ENCODE peak calls at places on chromosomes 3 and 15, in nine cellular contexts. S is hepatocyte, I is IMR-90, E is breast epithelium, V is psoas muscle, J is AG04450, Z is mesendoderm, X is esophagus squamous epithelium, W is Peyer's patch. A is an unnamed sample.

GRCh38 chr15:69586721-69587120 is 134.1 kb downstream of the RPLP1 start:
- DNase-seq in S (no peak), I (no peak), E (no peak), V (no peak), J (no peak), Z (no peak), X (no peak), W (no peak), A (no peak)

GRCh38 chr15:43880406-43881184 is 53.8 kb downstream of the WDR76 start:
- DNase-seq in S (no peak), I (peak; percentile 34), E (no peak), V (no peak), J (no peak), Z (no peak), X (no peak), W (no peak), A (no peak)

GRCh38 chr3:126678691-126679317 is 23.9 kb upstream of the TXNRD3 start:
- DNase-seq in S (no peak), I (no peak), E (no peak), V (no peak), J (no peak), Z (no peak), X (no peak), W (peak; percentile 35), A (no peak)

GRCh38 chr15:65580287-65580686 is 30.6 kb downstream of the INTS14 start:
- DNase-seq in S (peak; percentile 31), I (peak; percentile 86), E (no peak), V (no peak), J (peak; percentile 29), Z (peak; percentile 26), X (no peak), W (no peak), A (no peak)

GRCh38 chr3:97967966-97968365 is 4.3 kb downstream of the RIOX2 start:
- DNase-seq in S (no peak), I (no peak), E (peak; percentile 63), V (no peak), J (no peak), Z (peak; percentile 16), X (no peak), W (no peak), A (no peak)

GRCh38 chr15:31401282-31401681 is 74.6 kb downstream of the KLF13 start:
- DNase-seq in S (no peak), I (no peak), E (no peak), V (no peak), J (no peak), Z (no peak), X (no peak), W (no peak), A (no peak)

GRCh38 chr3:21621396-21621695 is 129.7 kb downstream of the ZNF385D start:
- DNase-seq in S (peak; percentile 51), I (peak; percentile 22), E (no peak), V (no peak), J (peak; percentile 21), Z (peak; percentile 39), X (no peak), W (no peak), A (no peak)

GRCh38 chr15:70916531-70916930 is 23.9 kb downstream of the LRRC49 start:
- DNase-seq in S (no peak), I (no peak), E (no peak), V (no peak), J (no peak), Z (no peak), X (no peak), W (no peak), A (no peak)

GRCh38 chr3:72265250-72265649 is 480.3 kb upstream of the PROK2 start:
- DNase-seq in S (no peak), I (no peak), E (no peak), V (no peak), J (no peak), Z (peak; percentile 87), X (no peak), W (no peak), A (no peak)

GRCh38 chr3:13477946-13478345 is 2.2 kb upstream of the HDAC11 start:
- DNase-seq in S (no peak), I (no peak), E (no peak), V (no peak), J (no peak), Z (no peak), X (no peak), W (no peak), A (no peak)

GRCh38 chr3:12479919-12480425 is 4.3 kb upstream of the TSEN2 start:
- DNase-seq in S (peak; percentile 71), I (peak; percentile 55), E (no peak), V (no peak), J (no peak), Z (peak; percentile 69), X (no peak), W (no peak), A (peak; percentile 78)

GRCh38 chr3:27859821-27860220 is 137.7 kb upstream of the EOMES start:
- DNase-seq in S (no peak), I (no peak), E (no peak), V (no peak), J (no peak), Z (no peak), X (no peak), W (no peak), A (no peak)

GRCh38 chr15:78875107-78875914 is 2.6 kb downstream of the MORF4L1 start:
- DNase-seq in S (no peak), I (peak; percentile 7), E (no peak), V (no peak), J (no peak), Z (peak; percentile 27), X (no peak), W (no peak), A (no peak)
- H3K27ac ChIP-seq in S (peak overlapping the region; percentile 0), I (peak overlapping the region; percentile 28), E (peak overlapping the region; percentile 57), V (peak overlapping the region; percentile 99), J (no peak overlapping the region), Z (no peak overlapping the region), X (peak overlapping the region; percentile 98), W (peak overlapping the region; percentile 98), A (peak overlapping the region; percentile 100)

GRCh38 chr3:58064923-58065638 is 56.9 kb downstream of the FLNB start:
- DNase-seq in S (no peak), I (no peak), E (no peak), V (no peak), J (no peak), Z (no peak), X (no peak), W (no peak), A (no peak)
- H3K4me3 ChIP-seq in S (no peak overlapping the region), I (no peak overlapping the region), E (no peak overlapping the region), V (no peak overlapping the region), J (no peak overlapping the region), Z (no peak overlapping the region), X (no peak overlapping the region), W (no peak overlapping the region), A (no peak overlapping the region)

GRCh38 chr3:1093216-1093615 is 392 bp downstream of the CNTN6 start:
- DNase-seq in S (no peak), I (no peak), E (no peak), V (no peak), J (no peak), Z (no peak), X (no peak), W (no peak), A (no peak)
- H3K27ac ChIP-seq in S (no peak overlapping the region), I (no peak overlapping the region), E (no peak overlapping the region), V (no peak overlapping the region), J (no peak overlapping the region), Z (no peak overlapping the region), X (no peak overlapping the region), W (no peak overlapping the region), A (no peak overlapping the region)

DNA sequence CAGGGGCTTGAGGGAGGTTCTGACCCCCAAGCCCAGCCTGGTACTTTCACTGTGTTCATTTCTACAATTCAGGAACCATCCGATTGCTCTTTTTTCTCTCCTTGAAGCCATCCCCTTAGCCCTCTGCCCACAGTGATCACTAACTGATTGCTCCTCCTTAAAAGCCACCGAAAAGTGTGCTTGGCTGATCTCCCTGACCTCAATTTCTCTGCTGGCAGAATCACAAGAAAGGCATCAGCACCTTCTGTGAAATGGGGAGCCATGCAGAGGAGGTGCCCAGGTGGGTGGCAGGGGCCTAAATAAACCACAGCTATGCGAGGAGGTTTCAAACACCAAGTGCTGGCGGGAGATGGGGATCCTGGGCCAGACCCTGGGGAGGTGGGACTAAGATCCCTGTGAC is 56.2 kb downstream of the SRGAP3 start:
- DNase-seq in S (no peak), I (no peak), E (no peak), V (no peak), J (no peak), Z (no peak), X (no peak), W (no peak), A (no peak)
- H3K4me3 ChIP-seq in S (no peak overlapping the region), I (no peak overlapping the region), E (no peak overlapping the region), V (no peak overlapping the region), J (no peak overlapping the region), Z (no peak overlapping the region), X (no peak overlapping the region), W (no peak overlapping the region), A (no peak overlapping the region)

GRCh38 chr15:52337198-52337853 is 41.7 kb upstream of the MYO5C start:
- DNase-seq in S (no peak), I (peak; percentile 77), E (no peak), V (no peak), J (no peak), Z (peak; percentile 57), X (no peak), W (no peak), A (no peak)
- H3K27ac ChIP-seq in S (no peak overlapping the region), I (no peak overlapping the region), E (no peak overlapping the region), V (peak overlapping the region; percentile 44), J (no peak overlapping the region), Z (no peak overlapping the region), X (no peak overlapping the region), W (no peak overlapping the region), A (no peak overlapping the region)

GRCh38 chr15:41483519-41483918 is 10.2 kb upstream of the ITPKA start:
- DNase-seq in S (no peak), I (no peak), E (no peak), V (no peak), J (no peak), Z (no peak), X (no peak), W (no peak), A (no peak)

GRCh38 chr15:41482070-41482469 is 11.6 kb upstream of the ITPKA start:
- DNase-seq in S (no peak), I (no peak), E (no peak), V (no peak), J (no peak), Z (no peak), X (no peak), W (no peak), A (peak; percentile 29)

GRCh38 chr15:41485226-41485625 is 8.4 kb upstream of the ITPKA start:
- DNase-seq in S (no peak), I (no peak), E (no peak), V (no peak), J (no peak), Z (no peak), X (no peak), W (no peak), A (no peak)

GRCh38 chr15:41482478-41482877 is 11.2 kb upstream of the ITPKA start:
- DNase-seq in S (no peak), I (no peak), E (no peak), V (no peak), J (no peak), Z (no peak), X (no peak), W (no peak), A (no peak)

DNA sequence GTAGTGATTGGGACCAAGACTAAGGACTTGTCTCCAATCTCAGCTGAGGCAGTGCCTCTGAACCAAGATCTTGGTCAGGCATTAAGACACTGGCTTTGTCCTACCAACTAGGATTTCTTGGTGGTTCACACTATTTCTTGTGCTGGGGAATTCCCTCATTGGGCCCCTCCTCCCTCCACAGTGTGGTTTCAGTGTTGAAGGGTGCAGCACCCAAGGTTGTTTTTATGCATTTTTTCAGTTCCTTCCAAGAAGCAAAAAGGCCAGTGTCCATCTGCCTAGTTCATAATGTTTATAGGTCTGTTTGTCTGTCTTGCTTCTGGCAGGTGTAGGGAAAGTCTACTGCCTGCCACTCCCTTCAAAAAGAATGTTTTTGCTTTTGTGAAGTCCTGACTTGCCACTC is 10.6 kb upstream of the ITPKA start:
- DNase-seq in S (no peak), I (no peak), E (no peak), V (no peak), J (no peak), Z (no peak), X (no peak), W (peak; percentile 31), A (no peak)
- H3K4me3 ChIP-seq in S (no peak overlapping the region), I (no peak overlapping the region), E (no peak overlapping the region), V (no peak overlapping the region), J (no peak overlapping the region), Z (no peak overlapping the region), X (no peak overlapping the region), W (peak overlapping the region; percentile 12), A (peak overlapping the region; percentile 5)

A was measured in stomach.